ENCODE peak calls at places on chromosome 2, in six cellular contexts. E is aorta, Z is pancreas, R is heart right ventricle, U is colonic mucosa, G is coronary artery. T is an unnamed sample.

GRCh38 chr2:101307950-101308431 is 510 bp downstream of the RNF149 start:
- DNase-seq in E (peak), R (no peak), G (no peak), Z (no peak), U (peak), T (peak)

GRCh38 chr2:233248999-233249398 is 2.5 kb upstream of the ATG16L1 start:
- DNase-seq in R (no peak), E (peak), U (no peak), G (no peak), Z (no peak), T (no peak)

GRCh38 chr2:63343397-63344109 is 244.7 kb downstream of the WDPCP start:
- DNase-seq in R (no peak), U (no peak), Z (no peak), E (no peak), G (no peak), T (no peak)

GRCh38 chr2:25309402-25309801 is 32.3 kb downstream of the DNMT3A start:
- DNase-seq in E (no peak), Z (no peak), U (peak), R (no peak), G (no peak), T (peak)

GRCh38 chr2:193156480-193156879 is 961.7 kb upstream of the TMEFF2 start:
- DNase-seq in E (no peak), R (no peak), U (no peak), Z (no peak), G (no peak), T (no peak)

GRCh38 chr2:172196768-172197322 is 94.1 kb upstream of the DLX2 start:
- DNase-seq in Z (no peak), E (peak), U (no peak), G (no peak), R (no peak), T (no peak)

GRCh38 chr2:100742884-100743283 is 77.1 kb upstream of the NPAS2 start:
- DNase-seq in U (no peak), E (no peak), Z (no peak), G (no peak), R (no peak), T (no peak)

GRCh38 chr2:214401580-214401979 is 9.3 kb upstream of the VWC2L start:
- DNase-seq in G (no peak), Z (no peak), R (no peak), U (no peak), E (no peak), T (no peak)

GRCh38 chr2:61759718-61760117 is 94.1 kb downstream of the FAM161A start:
- DNase-seq in G (no peak), R (no peak), Z (no peak), E (no peak), U (no peak), T (no peak)

GRCh38 chr2:238636269-238637073 is 209.7 kb downstream of the ASB1 start:
- DNase-seq in G (no peak), R (no peak), E (no peak), Z (no peak), U (no peak), T (no peak)

GRCh38 chr2:15084826-15085489 is 452.4 kb downstream of the LRATD1 start:
- DNase-seq in R (no peak), G (no peak), U (no peak), Z (no peak), E (no peak), T (no peak)

GRCh38 chr2:27891063-27891819 is 712 bp downstream of the BABAM2 start:
- DNase-seq in U (peak), G (peak), E (peak), R (peak), Z (peak), T (peak)

GRCh38 chr2:30208453-30208852 is 22.9 kb upstream of the LBH start:
- DNase-seq in Z (peak), G (no peak), U (peak), R (peak), E (no peak), T (peak)

GRCh38 chr2:72915076-72915906 is 2.0 kb upstream of the EMX1 start:
- DNase-seq in Z (no peak), R (no peak), E (peak), U (no peak), G (peak), T (no peak)

GRCh38 chr2:64602436-64602835 is 51.3 kb downstream of the SERTAD2 start:
- DNase-seq in R (no peak), U (no peak), Z (no peak), E (no peak), G (no peak), T (no peak)

GRCh38 chr2:6896930-6897759 is 19.6 kb downstream of the RSAD2 start:
- DNase-seq in G (no peak), E (no peak), U (no peak), Z (no peak), R (no peak), T (no peak)

GRCh38 chr2:112153501-112153900 is 15.3 kb downstream of the FBLN7 start:
- DNase-seq in E (no peak), U (no peak), G (peak), R (no peak), Z (no peak), T (no peak)

GRCh38 chr2:172248381-172249173 is 145.9 kb upstream of the DLX2 start:
- DNase-seq in R (no peak), U (no peak), G (no peak), Z (no peak), E (no peak), T (no peak)

GRCh38 chr2:217849154-217849553 is 153.6 kb downstream of the TNS1 start:
- DNase-seq in Z (no peak), U (no peak), G (no peak), E (peak), R (no peak), T (peak)

GRCh38 chr2:236644502-236644911 is 74.9 kb downstream of the ACKR3 start:
- DNase-seq in G (peak), R (no peak), Z (no peak), E (peak), U (no peak), T (no peak)

GRCh38 chr2:75342504-75343175 is 143.3 kb upstream of the TACR1 start:
- DNase-seq in G (no peak), Z (no peak), R (no peak), U (no peak), E (no peak), T (no peak)

GRCh38 chr2:15954761-15955160 is 14.4 kb downstream of the MYCN start:
- DNase-seq in G (no peak), E (no peak), U (no peak), Z (no peak), R (no peak), T (no peak)

GRCh38 chr2:238389985-238390682 is 36.6 kb upstream of the ASB1 start:
- DNase-seq in R (no peak), E (no peak), Z (peak), G (no peak), U (no peak), T (no peak)

GRCh38 chr2:50782543-50782942 is 249.4 kb downstream of the NRXN1 start:
- DNase-seq in R (no peak), U (no peak), Z (no peak), E (no peak), G (no peak), T (no peak)

GRCh38 chr2:224217233-224217961 is 178.3 kb upstream of the SERPINE2 start:
- DNase-seq in Z (no peak), U (no peak), G (no peak), E (no peak), R (no peak), T (no peak)

GRCh38 chr2:230947235-230947576 is 22.2 kb upstream of the GPR55 start:
- DNase-seq in G (no peak), R (no peak), U (no peak), E (no peak), Z (no peak), T (no peak)

GRCh38 chr2:230944123-230944653 is 19.1 kb upstream of the GPR55 start:
- DNase-seq in U (no peak), G (peak), R (no peak), E (no peak), Z (no peak), T (no peak)

GRCh38 chr2:230947908-230948365 is 22.9 kb upstream of the GPR55 start:
- DNase-seq in U (no peak), G (no peak), R (no peak), E (no peak), Z (no peak), T (no peak)

GRCh38 chr2:230944804-230945372 is 19.8 kb upstream of the GPR55 start:
- DNase-seq in E (no peak), Z (no peak), G (no peak), U (no peak), R (no peak), T (no peak)

GRCh38 chr2:230946429-230947234 is 21.6 kb upstream of the GPR55 start:
- DNase-seq in U (no peak), G (no peak), Z (no peak), R (no peak), E (no peak), T (no peak)
- H3K4me3 ChIP-seq in U (no peak), G (no peak), Z (no peak), R (no peak), E (no peak), T (no peak)

GRCh38 chr2:60530660-60531276 is 22.7 kb downstream of the BCL11A start:
- DNase-seq in E (no peak), G (no peak), Z (peak), U (peak), R (peak), T (peak)
- H3K4me3 ChIP-seq in E (no peak), G (no peak), Z (peak), U (peak), R (no peak), T (no peak)

GRCh38 chr2:226132632-226133215 is 666.9 kb downstream of the IRS1 start:
- DNase-seq in R (no peak), E (no peak), G (no peak), Z (no peak), U (no peak), T (no peak)

GRCh38 chr2:226135861-226136548 is 663.6 kb downstream of the IRS1 start:
- DNase-seq in E (no peak), G (no peak), R (no peak), Z (no peak), U (no peak), T (no peak)

GRCh38 chr2:226140594-226140993 is 659.0 kb downstream of the IRS1 start:
- DNase-seq in U (no peak), G (no peak), Z (no peak), E (no peak), R (no peak), T (no peak)

GRCh38 chr2:226136739-226137138 is 662.9 kb downstream of the IRS1 start:
- DNase-seq in U (no peak), G (no peak), R (no peak), Z (no peak), E (no peak), T (no peak)

GRCh38 chr2:226137201-226137811 is 662.3 kb downstream of the IRS1 start:
- DNase-seq in E (no peak), G (no peak), U (no peak), Z (no peak), R (no peak), T (no peak)
- H3K4me3 ChIP-seq in E (no peak), G (no peak), U (no peak), Z (no peak), R (no peak), T (no peak)

GRCh38 chr2:231545105-231545902 is 15.1 kb upstream of the NMUR1 start:
- DNase-seq in Z (no peak), U (peak), G (no peak), E (peak), R (peak), T (peak)
- H3K4me3 ChIP-seq in Z (no peak), U (no peak), G (no peak), E (no peak), R (no peak), T (no peak)

DNA sequence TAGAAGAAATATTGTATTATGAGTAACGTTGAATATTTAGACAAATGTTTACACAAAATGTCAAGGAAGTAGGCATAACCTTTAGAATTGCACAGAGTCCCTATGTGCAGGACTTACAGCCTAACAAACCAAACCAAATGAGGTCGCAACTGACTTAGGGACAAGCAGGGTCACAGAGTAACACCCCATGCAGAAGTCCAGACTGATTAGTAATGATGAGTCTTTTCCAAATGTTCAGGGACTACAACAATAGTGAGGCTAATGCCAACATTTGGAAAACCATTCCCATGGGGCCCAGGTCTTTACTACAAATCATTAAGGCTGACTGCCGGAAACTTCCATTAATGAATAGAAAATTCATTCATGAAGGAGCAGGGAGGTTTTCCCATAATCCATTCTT is 452.4 kb upstream of the CHAC2 start:
- DNase-seq in R (no peak), Z (no peak), E (no peak), U (no peak), G (no peak), T (no peak)
- H3K4me3 ChIP-seq in R (no peak), Z (no peak), E (no peak), U (no peak), G (no peak), T (no peak)